ENCODE peak calls at places on chromosomes 2 and 18, in five cellular contexts. B, C, O, N and A are unnamed samples.

GRCh38 chr2:213017404-213017803 is 134.0 kb downstream of the IKZF2 start:
- DNase-seq in O (no peak), B (no peak), N (no peak), C (no peak), A (no peak)

GRCh38 chr18:34773961-34774754 is 64.1 kb downstream of the DTNA start:
- DNase-seq in N (no peak), O (peak), C (no peak), B (no peak), A (peak)

GRCh38 chr2:50346586-50347351 is 685.2 kb downstream of the NRXN1 start:
- DNase-seq in N (no peak), B (no peak), O (no peak), C (no peak), A (no peak)

GRCh38 chr2:241391892-241392665 is 36.0 kb downstream of the FARP2 start:
- DNase-seq in N (peak), O (no peak), B (no peak), C (no peak), A (no peak)

GRCh38 chr2:70805987-70806386 is 14.4 kb downstream of the CLEC4F start:
- DNase-seq in O (no peak), C (no peak), N (no peak), B (no peak), A (peak)

GRCh38 chr2:159179696-159180095 is 106.8 kb downstream of the WDSUB1 start:
- DNase-seq in B (no peak), C (no peak), O (no peak), N (no peak), A (no peak)

GRCh38 chr2:67684991-67685390 is 287.9 kb downstream of the ETAA1 start:
- DNase-seq in O (no peak), C (no peak), B (no peak), N (no peak), A (no peak)

GRCh38 chr2:33598472-33599174 is 476 bp downstream of the FAM98A start:
- DNase-seq in C (peak), N (peak), B (peak), O (peak), A (peak)

GRCh38 chr18:31227497-31228229 is 65.0 kb upstream of the DSC1 start:
- DNase-seq in O (no peak), B (no peak), N (no peak), C (no peak), A (no peak)

GRCh38 chr2:226080323-226080722 is 680.8 kb downstream of the NYAP2 start:
- DNase-seq in N (no peak), O (no peak), C (no peak), B (no peak), A (no peak)

GRCh38 chr18:61655630-61656029 is 237.2 kb downstream of the RNF152 start:
- DNase-seq in N (no peak), C (no peak), B (no peak), O (no peak), A (no peak)

GRCh38 chr18:74806700-74807416 is 209.2 kb downstream of the ZNF407 start:
- DNase-seq in N (no peak), C (no peak), O (no peak), B (no peak), A (no peak)

GRCh38 chr18:12921178-12921577 is 26.6 kb upstream of the SEH1L start:
- DNase-seq in O (no peak), B (no peak), C (no peak), N (peak), A (no peak)

GRCh38 chr2:232894746-232895145 is 24.7 kb downstream of the SNORC start:
- DNase-seq in B (no peak), O (no peak), N (no peak), C (no peak), A (no peak)

GRCh38 chr2:208608436-208608835 is 201.8 kb downstream of the PTH2R start:
- DNase-seq in C (no peak), O (no peak), N (no peak), B (no peak), A (peak)

GRCh38 chr2:199019898-199020507 is 437.7 kb downstream of the SATB2 start:
- DNase-seq in B (no peak), N (no peak), C (no peak), O (no peak), A (peak)

GRCh38 chr2:100832885-100833284 is 12.9 kb downstream of the NPAS2 start:
- DNase-seq in O (no peak), N (no peak), C (no peak), B (no peak), A (no peak)

GRCh38 chr2:20190170-20190569 is 34.8 kb downstream of the SDC1 start:
- DNase-seq in N (no peak), C (no peak), O (no peak), B (no peak), A (no peak)

GRCh38 chr2:199999166-199999565 is 43.8 kb downstream of the MAIP1 start:
- DNase-seq in O (no peak), N (no peak), C (no peak), B (no peak), A (no peak)

GRCh38 chr2:20190862-20191713 is 33.8 kb downstream of the SDC1 start:
- DNase-seq in C (no peak), N (no peak), O (no peak), B (no peak), A (no peak)

GRCh38 chr2:159134979-159135378 is 151.5 kb downstream of the WDSUB1 start:
- DNase-seq in O (no peak), B (no peak), N (no peak), C (no peak), A (no peak)

GRCh38 chr2:74551942-74552913 is 1.5 kb downstream of the LOXL3 start:
- DNase-seq in C (no peak), O (no peak), N (no peak), B (no peak), A (no peak)

GRCh38 chr2:238100821-238101771 is 956 bp downstream of the ESPNL start:
- DNase-seq in O (no peak), C (no peak), N (peak), B (no peak), A (no peak)

GRCh38 chr2:20641123-20641985 is 9.5 kb downstream of the HS1BP3 start:
- DNase-seq in N (no peak), C (no peak), O (no peak), B (no peak), A (no peak)

GRCh38 chr2:24925815-24926214 is 5.8 kb upstream of the ADCY3 start:
- DNase-seq in N (no peak), C (no peak), O (no peak), B (no peak), A (no peak)

GRCh38 chr2:129912871-129913694 is 66.4 kb upstream of the RAB6C start:
- DNase-seq in O (no peak), C (no peak), B (no peak), N (no peak), A (no peak)

GRCh38 chr18:6994053-6994452 is 123.5 kb downstream of the LAMA1 start:
- DNase-seq in N (no peak), O (no peak), C (no peak), B (no peak), A (no peak)

GRCh38 chr2:188414869-188415753 is 123.4 kb downstream of the GULP1 start:
- DNase-seq in O (no peak), N (no peak), B (no peak), C (no peak), A (no peak)

GRCh38 chr2:40127890-40128548 is 323.9 kb downstream of the SLC8A1 start:
- DNase-seq in N (no peak), C (no peak), B (no peak), O (no peak), A (no peak)

GRCh38 chr2:88671786-88672427 is 19.6 kb upstream of the RPIA start:
- DNase-seq in C (no peak), O (no peak), B (no peak), N (no peak), A (peak)

GRCh38 chr2:189646521-189646920 is 14.7 kb upstream of the ASNSD1 start:
- DNase-seq in C (no peak), O (no peak), N (no peak), B (no peak), A (no peak)